ENCODE peak calls at places on chromosomes 5 and 9, in five cellular contexts. One of them, this sample, is unnamed.

GRCh38 chr5:160906077-160906476 is 54.1 kb upstream of the ATP10B start:
- DNase-seq in breast epithelium: no peak
- DNase-seq in endothelial cell: no peak
- DNase-seq in IMR-90: no peak
- DNase-seq in lung: no peak
- DNase-seq in this sample: no peak

GRCh38 chr9:129623331-129623730 is 2.4 kb upstream of the C9orf50 start:
- DNase-seq in lung: no peak
- DNase-seq in breast epithelium: no peak
- DNase-seq in endothelial cell: no peak
- DNase-seq in IMR-90: peak
- DNase-seq in this sample: peak

GRCh38 chr5:135324897-135325650 is 74.0 kb downstream of the MACROH2A1 start:
- DNase-seq in endothelial cell: no peak
- DNase-seq in lung: no peak
- DNase-seq in IMR-90: no peak
- DNase-seq in breast epithelium: no peak
- DNase-seq in this sample: no peak

GRCh38 chr9:4366649-4367330 is 66.9 kb upstream of the GLIS3 start:
- DNase-seq in IMR-90: peak
- DNase-seq in breast epithelium: no peak
- DNase-seq in lung: no peak
- DNase-seq in endothelial cell: peak
- DNase-seq in this sample: no peak

GRCh38 chr5:103101079-103101732 is 18.7 kb downstream of the GIN1 start:
- DNase-seq in breast epithelium: no peak
- DNase-seq in IMR-90: no peak
- DNase-seq in endothelial cell: no peak
- DNase-seq in lung: no peak
- DNase-seq in this sample: no peak

GRCh38 chr9:15080401-15080800 is 170.2 kb upstream of the FREM1 start:
- DNase-seq in IMR-90: no peak
- DNase-seq in endothelial cell: no peak
- DNase-seq in breast epithelium: no peak
- DNase-seq in lung: no peak
- DNase-seq in this sample: no peak

GRCh38 chr9:98565152-98566135 is 143.3 kb downstream of the GABBR2 start:
- DNase-seq in breast epithelium: no peak
- DNase-seq in lung: no peak
- DNase-seq in IMR-90: no peak
- DNase-seq in endothelial cell: no peak
- DNase-seq in this sample: no peak

GRCh38 chr5:61330341-61330878 is 1.6 kb upstream of the ZSWIM6 start:
- DNase-seq in lung: peak
- DNase-seq in breast epithelium: no peak
- DNase-seq in endothelial cell: peak
- DNase-seq in IMR-90: peak
- DNase-seq in this sample: peak

GRCh38 chr5:175671013-175671412 is 13.1 kb downstream of the HRH2 start:
- DNase-seq in lung: no peak
- DNase-seq in endothelial cell: no peak
- DNase-seq in IMR-90: no peak
- DNase-seq in breast epithelium: no peak
- DNase-seq in this sample: no peak

GRCh38 chr5:131999041-131999440 is 12.4 kb downstream of the ACSL6 start:
- DNase-seq in breast epithelium: no peak
- DNase-seq in endothelial cell: no peak
- DNase-seq in IMR-90: no peak
- DNase-seq in lung: no peak
- DNase-seq in this sample: peak

GRCh38 chr5:123809594-123810172 is 297.7 kb downstream of the CSNK1G3 start:
- DNase-seq in lung: no peak
- DNase-seq in breast epithelium: no peak
- DNase-seq in IMR-90: no peak
- DNase-seq in endothelial cell: no peak
- DNase-seq in this sample: no peak

GRCh38 chr5:17046320-17046719 is 110.2 kb upstream of the MYO10 start:
- DNase-seq in breast epithelium: no peak
- DNase-seq in IMR-90: no peak
- DNase-seq in endothelial cell: no peak
- DNase-seq in lung: no peak
- DNase-seq in this sample: no peak

DNA sequence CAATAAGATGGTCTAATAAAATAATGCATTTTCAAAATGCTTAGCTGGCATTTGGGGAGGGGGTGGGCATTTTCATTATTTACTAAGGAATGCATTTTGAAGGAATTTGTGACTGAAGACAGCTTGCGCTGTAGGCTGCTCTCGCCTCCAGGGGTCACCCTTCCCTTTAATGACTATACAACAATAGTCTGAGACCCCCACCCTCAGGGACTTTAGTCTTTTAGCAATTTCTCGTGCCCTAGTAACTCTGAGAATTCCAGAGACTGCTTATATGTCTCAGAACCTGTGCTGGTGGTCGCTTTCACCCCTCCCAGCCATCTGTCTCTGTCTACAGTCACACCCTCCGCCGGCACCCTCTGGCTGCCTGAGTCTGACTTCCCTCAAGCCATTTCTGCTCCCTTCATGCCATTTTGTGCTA is 671.5 kb downstream of the NR2F1-AS1 start:
- DNase-seq in breast epithelium: no peak
- DNase-seq in lung: no peak
- DNase-seq in IMR-90: peak
- DNase-seq in endothelial cell: peak
- DNase-seq in this sample: no peak
- TF ChIP-seq CTCF in breast epithelium: no peak
- TF ChIP-seq CTCF in lung: no peak
- TF ChIP-seq CTCF in IMR-90: peak
- TF ChIP-seq CTCF in endothelial cell: peak
- TF ChIP-seq CTCF in this sample: peak

DNA sequence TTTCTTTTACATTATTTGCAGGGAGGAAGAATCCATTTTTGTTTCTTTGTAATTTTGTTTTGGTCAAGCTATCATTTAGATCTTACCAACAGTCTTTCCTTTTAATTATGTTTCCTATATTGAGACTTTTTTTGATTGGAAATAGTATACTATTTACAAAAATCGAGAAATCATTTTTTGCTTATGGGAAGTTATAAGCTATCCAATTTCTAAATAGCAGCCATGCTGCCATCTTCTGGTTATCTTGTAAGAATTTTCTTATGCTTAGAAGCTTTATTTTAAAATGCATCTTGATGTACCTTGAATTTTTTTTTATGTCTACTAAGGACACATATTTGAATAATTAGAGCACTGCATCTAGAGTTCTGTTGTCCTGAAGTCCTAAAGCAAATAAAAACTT is 821.2 kb downstream of the PTPRD start:
- DNase-seq in breast epithelium: no peak
- DNase-seq in lung: no peak
- DNase-seq in endothelial cell: no peak
- DNase-seq in IMR-90: no peak
- DNase-seq in this sample: no peak
- TF ChIP-seq CTCF in breast epithelium: no peak
- TF ChIP-seq CTCF in lung: no peak
- TF ChIP-seq CTCF in endothelial cell: no peak
- TF ChIP-seq CTCF in IMR-90: no peak
- TF ChIP-seq CTCF in this sample: no peak

DNA sequence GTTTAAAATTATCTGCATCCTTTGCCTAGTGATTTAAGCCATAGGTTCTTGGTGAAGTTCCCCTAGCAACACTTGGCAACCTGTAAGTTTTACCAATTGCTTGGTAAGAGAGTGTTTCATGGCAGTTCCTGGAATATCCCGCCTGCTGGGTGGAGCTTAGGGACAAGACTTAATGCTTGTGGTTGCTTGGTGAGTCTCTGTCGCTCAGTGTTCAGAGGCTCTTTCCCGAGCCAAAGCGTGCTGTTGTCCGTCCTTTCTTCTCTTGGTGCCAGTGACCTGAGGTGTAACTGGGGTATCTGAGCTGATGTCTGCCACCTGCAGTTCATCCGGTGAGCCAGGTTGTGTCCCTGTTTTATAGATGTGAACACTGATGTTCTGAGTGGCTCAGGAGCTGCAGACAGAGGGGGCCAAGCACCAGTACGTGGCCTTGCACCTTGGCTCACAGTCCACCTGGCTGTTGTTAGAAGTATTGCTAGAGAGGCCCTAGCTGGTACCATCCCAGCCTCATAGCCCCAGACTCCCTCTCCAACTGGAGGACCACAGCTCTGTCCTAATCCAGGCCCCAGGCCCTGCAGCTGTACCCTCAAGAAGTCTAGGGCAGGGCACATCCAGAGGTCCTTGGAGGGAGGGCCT is 16.1 kb downstream of the PHF2 start:
- DNase-seq in IMR-90: no peak
- DNase-seq in lung: peak
- DNase-seq in breast epithelium: peak
- DNase-seq in endothelial cell: no peak
- DNase-seq in this sample: no peak
- TF ChIP-seq CTCF in IMR-90: no peak
- TF ChIP-seq CTCF in lung: no peak
- TF ChIP-seq CTCF in breast epithelium: no peak
- TF ChIP-seq CTCF in endothelial cell: peak
- TF ChIP-seq CTCF in this sample: peak

DNA sequence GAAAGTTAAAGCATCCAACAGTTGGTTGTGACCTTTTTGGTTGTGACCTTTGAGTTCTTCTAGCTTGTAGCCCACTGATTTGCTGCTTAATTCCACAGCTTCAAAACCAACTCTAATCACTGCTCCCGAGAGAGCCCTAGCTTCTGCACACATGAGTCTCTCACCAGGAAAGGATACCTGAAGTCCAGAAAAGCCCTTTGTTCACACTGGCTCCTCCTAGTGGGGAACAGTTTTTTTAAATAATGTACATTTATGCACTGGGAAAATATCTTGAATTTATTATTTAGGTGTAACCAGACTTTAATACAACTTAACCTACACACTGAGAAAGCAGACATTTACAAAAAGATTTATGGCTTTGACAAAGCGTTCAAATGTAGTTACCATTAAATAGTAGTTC is 120.2 kb upstream of the CCDC152 start:
- DNase-seq in breast epithelium: no peak
- DNase-seq in endothelial cell: no peak
- DNase-seq in lung: no peak
- DNase-seq in IMR-90: no peak
- DNase-seq in this sample: no peak
- TF ChIP-seq CTCF in breast epithelium: no peak
- TF ChIP-seq CTCF in endothelial cell: peak
- TF ChIP-seq CTCF in lung: no peak
- TF ChIP-seq CTCF in IMR-90: no peak
- TF ChIP-seq CTCF in this sample: peak

GRCh38 chr5:145718956-145719355 is 116.2 kb downstream of the PRELID2 start:
- DNase-seq in IMR-90: peak
- DNase-seq in endothelial cell: no peak
- DNase-seq in breast epithelium: no peak
- DNase-seq in lung: no peak
- DNase-seq in this sample: no peak
- TF ChIP-seq CTCF in IMR-90: peak
- TF ChIP-seq CTCF in endothelial cell: no peak
- TF ChIP-seq CTCF in breast epithelium: no peak
- TF ChIP-seq CTCF in lung: no peak
- TF ChIP-seq CTCF in this sample: peak

DNA sequence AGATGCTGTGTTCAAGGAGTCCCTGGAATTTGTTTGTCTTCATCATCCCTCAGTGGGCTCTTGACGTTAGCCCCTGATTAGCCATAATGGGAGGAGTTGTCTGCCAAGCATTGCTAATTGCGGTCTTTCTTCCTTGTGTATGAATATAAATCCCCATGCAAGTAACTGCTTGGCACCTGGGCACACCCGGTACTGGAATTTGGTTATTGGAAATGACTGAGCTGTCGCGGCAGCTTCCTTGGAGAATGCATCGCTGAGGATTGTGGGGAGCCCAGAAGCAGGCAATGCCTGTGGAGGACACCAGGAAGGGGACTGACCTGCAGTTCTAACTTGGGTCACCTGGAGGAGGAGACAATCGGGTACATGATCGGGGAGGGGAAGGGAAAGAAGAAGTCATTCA is 53.3 kb upstream of the CTSL start:
- DNase-seq in breast epithelium: no peak
- DNase-seq in endothelial cell: no peak
- DNase-seq in lung: peak
- DNase-seq in IMR-90: no peak
- DNase-seq in this sample: no peak
- TF ChIP-seq CTCF in breast epithelium: no peak
- TF ChIP-seq CTCF in endothelial cell: no peak
- TF ChIP-seq CTCF in lung: no peak
- TF ChIP-seq CTCF in IMR-90: no peak
- TF ChIP-seq CTCF in this sample: no peak

GRCh38 chr9:120916573-120916972 is 10.0 kb downstream of the TRAF1 start:
- DNase-seq in IMR-90: peak
- DNase-seq in breast epithelium: peak
- DNase-seq in endothelial cell: no peak
- DNase-seq in lung: no peak
- DNase-seq in this sample: no peak
- TF ChIP-seq CTCF in IMR-90: peak
- TF ChIP-seq CTCF in breast epithelium: no peak
- TF ChIP-seq CTCF in endothelial cell: no peak
- TF ChIP-seq CTCF in lung: no peak
- TF ChIP-seq CTCF in this sample: peak